ENCODE peak calls at places on chromosomes 13 and 19, in five cellular contexts. D is choroid plexus epithelial cell; N is CD8-positive, alpha-beta T cell; J is Calu3; H is adrenal gland. P is an unnamed sample.

GRCh38 chr19:11698231-11698630 is 40.5 kb downstream of the ZNF823 start:
- DNase-seq in D (no peak), N (no peak), J (no peak), H (no peak), P (no peak)

GRCh38 chr19:37309834-37310575 is 60.9 kb upstream of the ZNF527 start:
- DNase-seq in D (no peak), N (peak), J (no peak), H (no peak), P (no peak)

GRCh38 chr19:58407658-58408151 is 744 bp upstream of the ZNF584 start:
- DNase-seq in D (peak), N (no peak), J (peak), H (peak), P (no peak)

GRCh38 chr13:75792526-75793187 is 156.5 kb downstream of the LMO7 start:
- DNase-seq in D (peak), N (no peak), J (peak), H (no peak), P (no peak)

GRCh38 chr13:57629821-57630235 is 1.7 kb upstream of the PCDH17 start:
- DNase-seq in D (peak), N (peak), J (no peak), H (peak), P (peak)

GRCh38 chr19:5690955-5691204 is 785 bp downstream of the RPL36 start:
- DNase-seq in D (peak), N (no peak), J (no peak), H (no peak), P (no peak)

GRCh38 chr13:48110132-48110868 is 15.4 kb upstream of the MED4 start:
- DNase-seq in D (peak), N (no peak), J (no peak), H (no peak), P (no peak)

GRCh38 chr13:27956576-27957300 is 12.4 kb downstream of the CDX2 start:
- DNase-seq in D (no peak), N (no peak), J (no peak), H (no peak), P (no peak)

GRCh38 chr19:52748336-52748950 is 13.6 kb upstream of the ZNF611 start:
- DNase-seq in D (peak), N (peak), J (no peak), H (no peak), P (peak)

GRCh38 chr13:29193083-29193482 is 372.9 kb downstream of the MTUS2 start:
- DNase-seq in D (no peak), N (no peak), J (no peak), H (no peak), P (no peak)

P was measured in globus pallidus.